ENCODE peak calls at places on chromosomes 13 and 19, in eight cellular contexts. K is lower lobe of right lung; Y is neuronal stem cell; N is uterus; Q is RWPE2; X is neural progenitor cell; H is CD4-positive, CD25-positive, alpha-beta regulatory T cell; B is CD8-positive, alpha-beta T cell. R is an unnamed sample.

GRCh38 chr13:46475586-46475991 is 77.4 kb upstream of the LRCH1 start:
- DNase-seq in K (no peak), N (no peak), H (no peak), Q (no peak), Y (no peak), X (no peak), B (no peak), R (no peak)

GRCh38 chr19:18785179-18786124 is 5.7 kb downstream of the COMP start:
- DNase-seq in Y (peak; percentile 81), N (peak; percentile 76), H (peak; percentile 37), Q (no peak), B (peak; percentile 45), K (peak; percentile 85), X (peak; percentile 94), R (peak; percentile 57)

GRCh38 chr13:78177306-78177705 is 258.7 kb upstream of the EDNRB start:
- DNase-seq in K (no peak), B (no peak), Q (no peak), Y (no peak), H (no peak), X (no peak), N (no peak), R (no peak)

GRCh38 chr19:34261335-34262109 is 7.2 kb downstream of the GARRE1 start:
- DNase-seq in Y (no peak), B (no peak), X (no peak), N (no peak), Q (no peak), K (no peak), H (no peak), R (no peak)

GRCh38 chr19:32798201-32798600 is 71.4 kb downstream of the SLC7A9 start:
- DNase-seq in X (no peak), H (no peak), N (no peak), Y (no peak), B (no peak), K (no peak), Q (no peak), R (no peak)

GRCh38 chr13:111328111-111328802 is 7.8 kb downstream of the TEX29 start:
- DNase-seq in Q (no peak), K (no peak), N (no peak), Y (no peak), B (no peak), H (no peak), X (no peak), R (no peak)

GRCh38 chr19:19554074-19555023 is 16.3 kb downstream of the CILP2 start:
- DNase-seq in N (no peak), Y (no peak), H (peak; percentile 33), X (peak; percentile 85), B (peak; percentile 45), Q (peak; percentile 57), K (peak; percentile 74), R (peak; percentile 47)

GRCh38 chr13:109408596-109409382 is 377.6 kb downstream of the IRS2 start:
- DNase-seq in Q (no peak), Y (no peak), K (no peak), H (no peak), X (no peak), N (no peak), B (no peak), R (no peak)

GRCh38 chr13:48975101-48975925 is at the start of gene FNDC3A:
- DNase-seq in N (peak; percentile 49), H (no peak), Q (no peak), X (peak; percentile 91), K (peak; percentile 46), Y (no peak), B (peak; percentile 14), R (peak; percentile 21)

GRCh38 chr13:42991892-42992584 is at the start of gene EPSTI1:
- DNase-seq in Y (peak; percentile 31), K (peak; percentile 81), X (peak; percentile 68), H (peak; percentile 80), Q (peak; percentile 45), B (peak; percentile 66), N (peak; percentile 68), R (peak; percentile 39)

GRCh38 chr13:100987993-100988392 is 313.4 kb upstream of the TMTC4 start:
- DNase-seq in Q (no peak), N (no peak), B (no peak), H (no peak), Y (peak; percentile 12), X (peak; percentile 57), K (no peak), R (no peak)

GRCh38 chr19:56625708-56626107 is 17.3 kb upstream of the SMIM17 start:
- DNase-seq in B (no peak), Y (no peak), K (no peak), Q (no peak), X (no peak), N (no peak), H (no peak), R (no peak)

GRCh38 chr13:41071775-41072174 is 10.5 kb downstream of the WBP4 start:
- DNase-seq in X (no peak), B (no peak), K (no peak), Q (no peak), N (no peak), H (no peak), Y (no peak), R (no peak)

GRCh38 chr13:41077475-41077874 is 16.2 kb downstream of the WBP4 start:
- DNase-seq in H (no peak), Y (no peak), B (no peak), Q (no peak), X (no peak), K (no peak), N (no peak), R (no peak)

GRCh38 chr13:41074523-41074922 is 13.2 kb downstream of the WBP4 start:
- DNase-seq in Y (no peak), K (no peak), B (no peak), N (no peak), H (no peak), X (no peak), Q (no peak), R (no peak)

GRCh38 chr13:41075485-41075884 is 14.2 kb downstream of the WBP4 start:
- DNase-seq in Y (no peak), K (no peak), Q (no peak), N (no peak), H (no peak), B (no peak), X (no peak), R (no peak)

DNA sequence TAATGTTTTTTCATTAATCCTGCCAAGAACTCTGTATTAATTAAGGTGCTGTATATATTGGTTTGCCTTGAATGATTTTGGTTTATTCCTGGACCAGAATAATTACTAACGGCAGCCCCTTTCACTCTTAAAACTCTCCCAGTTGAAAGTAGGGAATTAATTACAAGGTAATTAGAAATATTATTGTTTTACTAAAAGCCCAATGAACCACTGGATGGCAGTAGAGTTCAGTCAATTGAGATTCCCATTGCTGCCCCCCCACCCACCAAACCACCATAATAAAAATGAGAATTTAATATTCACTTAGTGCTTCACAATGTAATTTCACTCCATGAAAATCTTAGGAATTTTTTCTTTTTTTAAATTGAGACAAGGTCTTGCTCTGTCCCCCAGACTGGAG is 13.7 kb downstream of the WBP4 start:
- DNase-seq in X (peak; percentile 46), Q (no peak), Y (no peak), H (peak; percentile 44), K (no peak), N (no peak), B (no peak), R (no peak)
- H3K36me3 ChIP-seq in X (peaks cover 28% of the 10 kb centered on the region), Q (peaks cover 79% of the 10 kb centered on the region), Y (peaks cover 23% of the 10 kb centered on the region), H (peaks cover 43% of the 10 kb centered on the region), K (peaks cover 96% of the 10 kb centered on the region), N (no peaks in the 10 kb centered on the region), B (peaks cover 37% of the 10 kb centered on the region), R (peaks cover 58% of the 10 kb centered on the region)

DNA sequence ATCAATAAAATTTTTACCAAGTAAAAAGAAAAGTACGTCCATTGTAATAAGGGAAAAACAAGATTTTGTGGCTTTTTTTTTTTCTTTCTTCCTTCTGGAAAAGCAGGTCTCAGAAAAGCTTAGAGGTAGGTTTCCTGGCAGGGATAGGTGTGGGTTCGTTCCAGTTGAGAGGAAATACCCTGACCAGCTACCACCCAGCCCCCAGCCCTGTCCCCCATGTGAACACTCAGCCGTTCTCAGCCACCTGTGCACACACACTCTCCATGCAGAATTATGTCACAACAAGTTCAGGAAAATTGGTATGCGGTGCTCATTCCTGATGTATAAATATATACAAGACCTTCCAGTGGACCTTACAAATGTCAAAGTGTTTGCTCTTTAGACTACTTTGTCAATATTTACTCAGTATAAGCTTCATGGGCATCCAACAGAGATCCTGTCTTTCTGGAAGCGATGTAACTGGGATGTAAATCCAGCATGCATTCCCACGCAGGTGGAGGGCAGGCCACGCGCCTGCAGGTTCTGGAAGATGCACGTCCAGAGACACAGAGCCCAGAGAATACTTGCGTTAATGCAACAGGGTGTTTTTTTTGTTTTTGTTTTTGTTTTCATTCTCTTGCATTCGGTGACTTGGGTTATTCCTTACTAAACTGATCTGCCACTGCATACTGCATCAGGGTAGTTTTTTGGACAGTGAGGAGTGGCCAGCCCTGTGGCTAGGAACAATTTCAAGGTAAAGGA is 68.8 kb downstream of the TSHZ3 start:
- DNase-seq in X (no peak), K (no peak), Q (no peak), B (no peak), H (no peak), Y (no peak), N (no peak), R (no peak)
- H3K27ac ChIP-seq in X (no peak overlapping the region), K (no peak overlapping the region), Q (no peak overlapping the region), B (no peak overlapping the region), H (no peak overlapping the region), Y (no peak overlapping the region), N (no peak overlapping the region), R (no peak overlapping the region)

DNA sequence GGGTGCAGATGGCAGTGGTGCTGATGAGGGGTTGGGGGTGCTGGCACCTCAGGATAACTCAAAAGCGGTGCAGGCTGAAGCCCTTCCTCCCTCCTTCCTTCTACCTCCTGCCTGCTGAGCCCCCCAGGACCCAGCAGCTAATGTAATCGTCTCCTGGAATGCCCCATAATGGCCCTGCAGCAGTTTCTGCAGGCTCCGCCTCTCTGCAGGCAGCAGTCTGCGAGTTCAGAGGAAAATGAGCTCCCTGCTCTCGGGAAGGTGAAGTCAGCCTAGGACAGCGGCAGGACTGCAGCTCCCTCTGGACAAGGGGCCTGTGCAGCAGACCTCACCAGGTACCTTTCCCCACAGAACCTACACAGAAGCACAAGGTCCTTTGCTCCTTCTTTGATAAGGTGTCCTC is 130.9 kb downstream of the ZDHHC20 start:
- DNase-seq in Y (no peak), H (no peak), K (no peak), Q (no peak), X (peak; percentile 58), B (no peak), N (no peak), R (no peak)
- H3K36me3 ChIP-seq in Y (no peaks in the 10 kb centered on the region), H (no peaks in the 10 kb centered on the region), K (no peaks in the 10 kb centered on the region), Q (no peaks in the 10 kb centered on the region), X (no peaks in the 10 kb centered on the region), B (no peaks in the 10 kb centered on the region), N (no peaks in the 10 kb centered on the region), R (no peaks in the 10 kb centered on the region)

GRCh38 chr13:40984670-40985366 is 34.3 kb downstream of the ELF1 start:
- DNase-seq in B (no peak), H (peak; percentile 62), Y (no peak), Q (no peak), N (no peak), K (no peak), X (no peak), R (no peak)

GRCh38 chr13:40983725-40984669 is 35.1 kb downstream of the ELF1 start:
- DNase-seq in B (no peak), Q (no peak), H (no peak), Y (no peak), N (no peak), K (no peak), X (no peak), R (no peak)

GRCh38 chr13:40986328-40986856 is 32.7 kb downstream of the ELF1 start:
- DNase-seq in K (no peak), N (no peak), Q (no peak), B (no peak), X (no peak), Y (no peak), H (no peak), R (no peak)

GRCh38 chr13:40987606-40988280 is 31.4 kb downstream of the ELF1 start:
- DNase-seq in B (no peak), Q (no peak), N (no peak), K (no peak), X (no peak), H (no peak), Y (no peak), R (no peak)

GRCh38 chr13:40985596-40986327 is 33.4 kb downstream of the ELF1 start:
- DNase-seq in K (no peak), N (no peak), H (no peak), B (no peak), Y (no peak), X (no peak), Q (no peak), R (no peak)
- H3K27ac ChIP-seq in K (peak overlapping the region; percentile 83), N (peak overlapping the region; percentile 58), H (peak overlapping the region; percentile 94), B (peak overlapping the region; percentile 76), Y (no peak overlapping the region), X (no peak overlapping the region), Q (no peak overlapping the region), R (peak overlapping the region; percentile 87)

R was measured in effector memory CD4-positive, alpha-beta T cell.